ENCODE peak calls at places on chromosomes 16 and 17, in four cellular contexts. One of them, this sample, is unnamed.

GRCh38 chr16:11257131-11257938 is 1.3 kb upstream of the SOCS1 start:
- DNase-seq in HepG2: peak; percentile 85
- DNase-seq in GM12878: no peak
- DNase-seq in H1: no peak
- DNase-seq in this sample: peak; percentile 64

GRCh38 chr17:64148699-64149098 is 18.8 kb upstream of the ERN1 start:
- DNase-seq in H1: no peak
- DNase-seq in HepG2: no peak
- DNase-seq in GM12878: no peak
- DNase-seq in this sample: no peak

GRCh38 chr17:17680477-17681186 is 626 bp upstream of the RAI1 start:
- DNase-seq in GM12878: no peak
- DNase-seq in HepG2: no peak
- DNase-seq in H1: no peak
- DNase-seq in this sample: no peak

GRCh38 chr17:8463089-8463488 is 27.4 kb downstream of the NDEL1 start:
- DNase-seq in HepG2: no peak
- DNase-seq in H1: no peak
- DNase-seq in GM12878: no peak
- DNase-seq in this sample: no peak

GRCh38 chr16:17467923-17468540 is 2.7 kb downstream of the XYLT1 start:
- DNase-seq in H1: no peak
- DNase-seq in GM12878: no peak
- DNase-seq in HepG2: peak; percentile 33
- DNase-seq in this sample: no peak

GRCh38 chr16:2769100-2769529 is 8.0 kb downstream of the ELOB start:
- DNase-seq in HepG2: no peak
- DNase-seq in GM12878: no peak
- DNase-seq in H1: no peak
- DNase-seq in this sample: no peak

GRCh38 chr16:5504028-5504758 is 406.6 kb upstream of the EEF2KMT start:
- DNase-seq in GM12878: no peak
- DNase-seq in HepG2: no peak
- DNase-seq in H1: no peak
- DNase-seq in this sample: no peak

GRCh38 chr17:37301288-37301687 is 74.5 kb upstream of the C17orf78 start:
- DNase-seq in HepG2: no peak
- DNase-seq in GM12878: no peak
- DNase-seq in H1: no peak
- DNase-seq in this sample: peak; percentile 48

GRCh38 chr16:67459066-67459857 is 21.7 kb downstream of the ATP6V0D1 start:
- DNase-seq in H1: no peak
- DNase-seq in HepG2: peak; percentile 70
- DNase-seq in GM12878: no peak
- DNase-seq in this sample: no peak

GRCh38 chr16:85252461-85252860 is 140.2 kb upstream of the CIBAR2 start:
- DNase-seq in GM12878: no peak
- DNase-seq in H1: no peak
- DNase-seq in HepG2: no peak
- DNase-seq in this sample: no peak

GRCh38 chr16:6633441-6633840 is 699.2 kb upstream of the RBFOX1 start:
- DNase-seq in GM12878: no peak
- DNase-seq in HepG2: no peak
- DNase-seq in H1: no peak
- DNase-seq in this sample: no peak

GRCh38 chr17:40936437-40936971 is 942 bp downstream of the KRT23 start:
- DNase-seq in H1: no peak
- DNase-seq in HepG2: peak; percentile 74
- DNase-seq in GM12878: no peak
- DNase-seq in this sample: no peak

GRCh38 chr16:75116081-75116910 is at the start of gene LDHD:
- DNase-seq in HepG2: peak; percentile 86
- DNase-seq in GM12878: no peak
- DNase-seq in H1: peak; percentile 63
- DNase-seq in this sample: peak; percentile 79

GRCh38 chr16:83336630-83337029 is 471.1 kb upstream of the HSBP1 start:
- DNase-seq in HepG2: no peak
- DNase-seq in GM12878: no peak
- DNase-seq in H1: no peak
- DNase-seq in this sample: no peak

GRCh38 chr16:78235168-78235800 is 135.8 kb downstream of the WWOX start:
- DNase-seq in H1: peak; percentile 62
- DNase-seq in GM12878: peak; percentile 7
- DNase-seq in HepG2: peak; percentile 65
- DNase-seq in this sample: peak; percentile 85

GRCh38 chr16:66020642-66021041 is 345.8 kb upstream of the CDH5 start:
- DNase-seq in GM12878: no peak
- DNase-seq in H1: no peak
- DNase-seq in HepG2: no peak
- DNase-seq in this sample: no peak

GRCh38 chr16:13194766-13195165 is 293.4 kb downstream of the SHISA9 start:
- DNase-seq in H1: no peak
- DNase-seq in HepG2: no peak
- DNase-seq in GM12878: no peak
- DNase-seq in this sample: no peak

GRCh38 chr17:9801505-9801904 is 10.1 kb upstream of the DHRS7C start:
- DNase-seq in H1: no peak
- DNase-seq in HepG2: no peak
- DNase-seq in GM12878: no peak
- DNase-seq in this sample: no peak

GRCh38 chr16:47503936-47504335 is 42.8 kb downstream of the PHKB start:
- DNase-seq in H1: no peak
- DNase-seq in HepG2: no peak
- DNase-seq in GM12878: no peak
- DNase-seq in this sample: no peak

GRCh38 chr16:72355561-72355960 is 183.6 kb upstream of the PMFBP1 start:
- DNase-seq in H1: no peak
- DNase-seq in HepG2: no peak
- DNase-seq in GM12878: no peak
- DNase-seq in this sample: no peak

GRCh38 chr16:85275533-85276249 is 163.4 kb upstream of the CIBAR2 start:
- DNase-seq in GM12878: no peak
- DNase-seq in HepG2: peak; percentile 60
- DNase-seq in H1: no peak
- DNase-seq in this sample: peak; percentile 97

GRCh38 chr16:89435051-89435450 is 55.3 kb downstream of the ANKRD11 start:
- DNase-seq in GM12878: no peak
- DNase-seq in HepG2: no peak
- DNase-seq in H1: no peak
- DNase-seq in this sample: peak; percentile 42

GRCh38 chr16:58127634-58128033 is 1.5 kb downstream of the CFAP20 start:
- DNase-seq in H1: no peak
- DNase-seq in GM12878: no peak
- DNase-seq in HepG2: no peak
- DNase-seq in this sample: no peak

GRCh38 chr17:42275527-42276358 is 448 bp downstream of the STAT5B start:
- DNase-seq in H1: no peak
- DNase-seq in HepG2: no peak
- DNase-seq in GM12878: no peak
- DNase-seq in this sample: peak; percentile 49

GRCh38 chr17:27293898-27294688 is at the start of gene WSB1:
- DNase-seq in HepG2: peak; percentile 77
- DNase-seq in H1: peak; percentile 47
- DNase-seq in GM12878: peak; percentile 61
- DNase-seq in this sample: peak; percentile 98

GRCh38 chr17:35892091-35892637 is 12.0 kb upstream of the CCL5 start:
- DNase-seq in GM12878: no peak
- DNase-seq in H1: no peak
- DNase-seq in HepG2: no peak
- DNase-seq in this sample: no peak

GRCh38 chr16:67399218-67399733 is 6.0 kb upstream of the TPPP3 start:
- DNase-seq in HepG2: no peak
- DNase-seq in GM12878: no peak
- DNase-seq in H1: peak; percentile 49
- DNase-seq in this sample: peak; percentile 75

GRCh38 chr16:76879420-76879819 is 311.6 kb upstream of the MON1B start:
- DNase-seq in HepG2: no peak
- DNase-seq in H1: no peak
- DNase-seq in GM12878: no peak
- DNase-seq in this sample: no peak

GRCh38 chr17:78583091-78583490 is 5.9 kb upstream of the DNAH17 start:
- DNase-seq in H1: no peak
- DNase-seq in HepG2: no peak
- DNase-seq in GM12878: no peak
- DNase-seq in this sample: peak; percentile 46

GRCh38 chr16:59697746-59698145 is 963.6 kb upstream of the GOT2 start:
- DNase-seq in H1: no peak
- DNase-seq in GM12878: no peak
- DNase-seq in HepG2: no peak
- DNase-seq in this sample: no peak
- TF ChIP-seq HDAC6 in H1: no peak
- TF ChIP-seq HDAC6 in GM12878: no peak
- TF ChIP-seq HDAC6 in HepG2: no peak
- TF ChIP-seq HDAC6 in this sample: no peak

GRCh38 chr17:44969144-44969780 is 1.2 kb upstream of the C1QL1 start:
- DNase-seq in H1: no peak
- DNase-seq in HepG2: no peak
- DNase-seq in GM12878: no peak
- DNase-seq in this sample: no peak

GRCh38 chr17:44967026-44967906 is 837 bp downstream of the C1QL1 start:
- DNase-seq in GM12878: no peak
- DNase-seq in HepG2: no peak
- DNase-seq in H1: no peak
- DNase-seq in this sample: no peak

GRCh38 chr17:44968225-44969143 is at the start of gene C1QL1:
- DNase-seq in H1: peak; percentile 68
- DNase-seq in HepG2: peak; percentile 84
- DNase-seq in GM12878: no peak
- DNase-seq in this sample: peak; percentile 99

GRCh38 chr17:44966348-44967025 is 1.6 kb downstream of the C1QL1 start:
- DNase-seq in HepG2: no peak
- DNase-seq in H1: no peak
- DNase-seq in GM12878: no peak
- DNase-seq in this sample: no peak

GRCh38 chr17:44967907-44968224 is 237 bp downstream of the C1QL1 start:
- DNase-seq in HepG2: no peak
- DNase-seq in H1: no peak
- DNase-seq in GM12878: no peak
- DNase-seq in this sample: no peak
- TF ChIP-seq HDAC6 in HepG2: no peak
- TF ChIP-seq HDAC6 in H1: no peak
- TF ChIP-seq HDAC6 in GM12878: no peak
- TF ChIP-seq HDAC6 in this sample: no peak

GRCh38 chr17:49278076-49278475 is 47.5 kb upstream of the PHOSPHO1 start:
- DNase-seq in HepG2: no peak
- DNase-seq in H1: no peak
- DNase-seq in GM12878: no peak
- DNase-seq in this sample: no peak

GRCh38 chr17:49285716-49286115 is 55.1 kb upstream of the PHOSPHO1 start:
- DNase-seq in GM12878: no peak
- DNase-seq in H1: no peak
- DNase-seq in HepG2: no peak
- DNase-seq in this sample: no peak

GRCh38 chr17:49277638-49278037 is 47.1 kb upstream of the PHOSPHO1 start:
- DNase-seq in GM12878: no peak
- DNase-seq in HepG2: no peak
- DNase-seq in H1: no peak
- DNase-seq in this sample: no peak

GRCh38 chr17:49280918-49281317 is 50.3 kb upstream of the PHOSPHO1 start:
- DNase-seq in GM12878: no peak
- DNase-seq in H1: no peak
- DNase-seq in HepG2: no peak
- DNase-seq in this sample: no peak

DNA sequence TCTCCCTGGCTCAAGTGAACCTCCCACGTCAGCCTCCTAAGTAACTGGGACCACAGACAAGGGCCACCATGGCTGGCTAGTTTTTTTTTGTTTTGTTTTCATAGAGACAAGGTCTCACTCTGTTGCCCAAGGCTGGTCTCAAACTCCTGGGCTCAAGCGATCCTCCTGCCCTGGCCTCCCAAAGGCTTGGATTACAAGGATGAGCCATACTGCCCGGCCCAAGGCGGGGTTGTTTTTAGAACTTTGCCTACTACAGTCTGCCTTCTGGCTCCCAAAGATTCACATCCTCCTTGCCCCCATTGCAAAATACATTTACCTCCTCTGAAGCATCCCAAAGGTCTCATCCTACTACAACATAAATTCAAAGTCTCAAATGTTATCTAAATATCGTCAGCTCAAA is 49.5 kb upstream of the PHOSPHO1 start:
- DNase-seq in GM12878: no peak
- DNase-seq in HepG2: no peak
- DNase-seq in H1: no peak
- DNase-seq in this sample: no peak
- TF ChIP-seq HDAC6 in GM12878: no peak
- TF ChIP-seq HDAC6 in HepG2: no peak
- TF ChIP-seq HDAC6 in H1: no peak
- TF ChIP-seq HDAC6 in this sample: no peak

GRCh38 chr16:14275934-14276333 is 204.8 kb downstream of the MRTFB start:
- DNase-seq in HepG2: no peak
- DNase-seq in GM12878: no peak
- DNase-seq in H1: no peak
- DNase-seq in this sample: no peak
- TF ChIP-seq HDAC6 in HepG2: no peak
- TF ChIP-seq HDAC6 in GM12878: no peak
- TF ChIP-seq HDAC6 in H1: no peak
- TF ChIP-seq HDAC6 in this sample: no peak

DNA sequence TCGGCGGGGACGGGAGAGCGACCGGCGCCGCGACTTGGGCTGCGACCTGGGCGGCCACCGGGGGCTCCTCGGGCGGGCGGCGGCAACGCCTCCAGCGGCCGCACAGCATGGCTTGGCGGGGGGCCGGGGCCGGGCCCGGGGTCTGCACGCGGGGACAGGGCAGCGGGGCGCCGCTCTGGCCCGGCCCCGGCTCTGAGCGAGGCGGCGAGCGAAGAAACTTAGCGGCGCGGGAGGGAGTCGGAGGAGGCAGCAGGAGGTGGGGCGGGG is at the start of gene PLCD3:
- DNase-seq in GM12878: no peak
- DNase-seq in H1: no peak
- DNase-seq in HepG2: no peak
- DNase-seq in this sample: peak; percentile 90
- TF ChIP-seq HDAC6 in GM12878: no peak
- TF ChIP-seq HDAC6 in H1: no peak
- TF ChIP-seq HDAC6 in HepG2: no peak
- TF ChIP-seq HDAC6 in this sample: no peak

DNA sequence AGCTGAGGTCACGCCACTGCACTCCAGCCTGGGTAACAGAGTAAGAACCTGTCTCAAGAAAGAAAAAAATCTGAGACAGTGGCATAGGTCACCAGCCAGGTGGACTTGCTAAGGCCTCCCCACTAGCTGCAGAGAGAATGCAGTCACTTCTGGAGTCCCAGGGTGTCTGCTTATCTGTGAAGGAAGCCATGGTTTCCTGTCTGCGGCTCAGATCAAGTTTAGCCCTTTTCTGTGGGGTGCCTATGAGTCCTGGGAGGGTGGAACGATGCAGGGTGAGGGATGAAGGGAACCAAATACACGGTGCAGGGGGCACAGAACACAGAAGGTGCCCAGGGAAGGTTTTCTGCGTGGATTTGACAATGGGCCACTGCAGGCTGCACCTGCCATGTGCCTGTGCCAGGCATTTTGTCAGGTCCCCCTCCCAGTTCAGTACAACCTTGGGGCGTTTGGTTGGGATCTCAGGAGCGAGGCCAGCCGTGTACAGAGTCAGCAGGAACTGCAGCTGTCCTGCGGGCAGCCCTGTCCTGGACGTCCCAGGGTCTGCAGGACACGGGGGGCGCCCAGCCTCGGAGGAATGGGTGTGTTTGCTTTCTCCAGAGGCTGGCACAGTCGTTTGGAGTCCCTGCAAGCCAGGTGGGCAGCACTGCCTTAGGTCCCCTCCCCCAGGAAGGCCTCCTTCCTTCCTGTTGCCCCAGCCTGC is 41.8 kb downstream of the RAB11FIP4 start:
- DNase-seq in GM12878: no peak
- DNase-seq in H1: no peak
- DNase-seq in HepG2: no peak
- DNase-seq in this sample: no peak
- TF ChIP-seq HDAC6 in GM12878: no peak
- TF ChIP-seq HDAC6 in H1: no peak
- TF ChIP-seq HDAC6 in HepG2: no peak
- TF ChIP-seq HDAC6 in this sample: no peak